ENCODE peak calls at places on chromosome 21, in five cellular contexts. One of them, this sample, is unnamed.

GRCh38 chr21:46093668-46094400 is 4.1 kb upstream of the COL6A2 start:
- DNase-seq in H9: peak; percentile 28
- DNase-seq in mammary epithelial cell: no peak
- DNase-seq in GM23338: no peak
- DNase-seq in astrocyte: no peak
- DNase-seq in this sample: no peak

GRCh38 chr21:27818847-27819246 is 852.0 kb upstream of the ADAMTS5 start:
- DNase-seq in mammary epithelial cell: peak; percentile 43
- DNase-seq in astrocyte: no peak
- DNase-seq in H9: no peak
- DNase-seq in GM23338: no peak
- DNase-seq in this sample: no peak

GRCh38 chr21:40186036-40186435 is 318.8 kb downstream of the PCP4 start:
- DNase-seq in astrocyte: peak; percentile 77
- DNase-seq in H9: no peak
- DNase-seq in GM23338: no peak
- DNase-seq in mammary epithelial cell: no peak
- DNase-seq in this sample: no peak

GRCh38 chr21:41648591-41649031 is 118.2 kb downstream of the RIPK4 start:
- DNase-seq in GM23338: no peak
- DNase-seq in mammary epithelial cell: peak; percentile 91
- DNase-seq in astrocyte: peak; percentile 79
- DNase-seq in H9: no peak
- DNase-seq in this sample: no peak

GRCh38 chr21:41878831-41879189 is 334 bp downstream of the PRDM15 start:
- DNase-seq in GM23338: peak; percentile 89
- DNase-seq in mammary epithelial cell: peak; percentile 71
- DNase-seq in astrocyte: peak; percentile 85
- DNase-seq in H9: peak; percentile 69
- DNase-seq in this sample: no peak

GRCh38 chr21:42105476-42105875 is 34.4 kb downstream of the UMODL1 start:
- DNase-seq in GM23338: no peak
- DNase-seq in astrocyte: no peak
- DNase-seq in H9: no peak
- DNase-seq in mammary epithelial cell: no peak
- DNase-seq in this sample: no peak

GRCh38 chr21:42431196-42431595 is 27.5 kb downstream of the UBASH3A start:
- DNase-seq in mammary epithelial cell: no peak
- DNase-seq in GM23338: no peak
- DNase-seq in H9: no peak
- DNase-seq in astrocyte: no peak
- DNase-seq in this sample: no peak

GRCh38 chr21:18716578-18717138 is 313.1 kb upstream of the TMPRSS15 start:
- DNase-seq in H9: no peak
- DNase-seq in mammary epithelial cell: no peak
- DNase-seq in astrocyte: no peak
- DNase-seq in GM23338: no peak
- DNase-seq in this sample: no peak

GRCh38 chr21:41612674-41613250 is 104.8 kb upstream of the TMPRSS2 start:
- DNase-seq in astrocyte: peak; percentile 98
- DNase-seq in H9: peak; percentile 77
- DNase-seq in mammary epithelial cell: peak; percentile 93
- DNase-seq in GM23338: peak; percentile 78
- DNase-seq in this sample: peak; percentile 90

GRCh38 chr21:46356494-46357334 is 32.8 kb downstream of the PCNT start:
- DNase-seq in astrocyte: no peak
- DNase-seq in mammary epithelial cell: no peak
- DNase-seq in H9: no peak
- DNase-seq in GM23338: no peak
- DNase-seq in this sample: no peak

GRCh38 chr21:39422468-39423241 is 22.9 kb downstream of the LCA5L start:
- DNase-seq in GM23338: peak; percentile 33
- DNase-seq in H9: no peak
- DNase-seq in astrocyte: no peak
- DNase-seq in mammary epithelial cell: no peak
- DNase-seq in this sample: no peak

GRCh38 chr21:27532081-27532480 is 565.2 kb upstream of the ADAMTS5 start:
- DNase-seq in H9: no peak
- DNase-seq in astrocyte: peak; percentile 14
- DNase-seq in GM23338: no peak
- DNase-seq in mammary epithelial cell: no peak
- DNase-seq in this sample: no peak

GRCh38 chr21:31911138-31911907 is 38.5 kb downstream of the HUNK start:
- DNase-seq in mammary epithelial cell: peak; percentile 49
- DNase-seq in H9: no peak
- DNase-seq in astrocyte: peak; percentile 17
- DNase-seq in GM23338: no peak
- DNase-seq in this sample: peak; percentile 21

GRCh38 chr21:31235671-31236450 is 108.2 kb downstream of the TIAM1 start:
- DNase-seq in astrocyte: peak; percentile 59
- DNase-seq in GM23338: no peak
- DNase-seq in H9: no peak
- DNase-seq in mammary epithelial cell: peak; percentile 82
- DNase-seq in this sample: no peak

GRCh38 chr21:42154237-42155044 is 64.5 kb upstream of the ABCG1 start:
- DNase-seq in astrocyte: no peak
- DNase-seq in GM23338: no peak
- DNase-seq in mammary epithelial cell: no peak
- DNase-seq in H9: no peak
- DNase-seq in this sample: no peak

GRCh38 chr21:23936224-23936623 is 1671.1 kb downstream of the MRPL39 start:
- DNase-seq in mammary epithelial cell: no peak
- DNase-seq in astrocyte: peak; percentile 2
- DNase-seq in GM23338: peak; percentile 44
- DNase-seq in H9: no peak
- DNase-seq in this sample: no peak

GRCh38 chr21:41680444-41681335 is 86.2 kb downstream of the RIPK4 start:
- DNase-seq in GM23338: peak; percentile 34
- DNase-seq in astrocyte: no peak
- DNase-seq in mammary epithelial cell: no peak
- DNase-seq in H9: no peak
- DNase-seq in this sample: no peak

GRCh38 chr21:26843912-26844257 is 1.3 kb downstream of the ADAMTS1 start:
- DNase-seq in H9: no peak
- DNase-seq in astrocyte: peak; percentile 85
- DNase-seq in GM23338: peak; percentile 30
- DNase-seq in mammary epithelial cell: peak; percentile 45
- DNase-seq in this sample: no peak

GRCh38 chr21:46023126-46023985 is 41.8 kb downstream of the COL6A1 start:
- DNase-seq in GM23338: no peak
- DNase-seq in mammary epithelial cell: no peak
- DNase-seq in astrocyte: no peak
- DNase-seq in H9: no peak
- DNase-seq in this sample: no peak

GRCh38 chr21:46122241-46122671 is 24.3 kb downstream of the COL6A2 start:
- DNase-seq in GM23338: no peak
- DNase-seq in H9: no peak
- DNase-seq in astrocyte: peak; percentile 92
- DNase-seq in mammary epithelial cell: peak; percentile 46
- DNase-seq in this sample: no peak

GRCh38 chr21:42660118-42660470 is 6.7 kb downstream of the PDE9A start:
- DNase-seq in H9: no peak
- DNase-seq in astrocyte: no peak
- DNase-seq in GM23338: no peak
- DNase-seq in mammary epithelial cell: no peak
- DNase-seq in this sample: no peak

GRCh38 chr21:37045139-37045538 is 27.7 kb downstream of the PIGP start:
- DNase-seq in H9: no peak
- DNase-seq in astrocyte: no peak
- DNase-seq in mammary epithelial cell: no peak
- DNase-seq in GM23338: no peak
- DNase-seq in this sample: no peak

GRCh38 chr21:30207252-30207579 is 8.7 kb downstream of the CLDN8 start:
- DNase-seq in H9: no peak
- DNase-seq in GM23338: no peak
- DNase-seq in astrocyte: no peak
- DNase-seq in mammary epithelial cell: no peak
- DNase-seq in this sample: no peak

GRCh38 chr21:32371913-32372314 is 20.9 kb downstream of the URB1 start:
- DNase-seq in mammary epithelial cell: peak; percentile 73
- DNase-seq in astrocyte: peak; percentile 57
- DNase-seq in GM23338: no peak
- DNase-seq in H9: no peak
- DNase-seq in this sample: no peak

GRCh38 chr21:17611414-17612022 is 1.2 kb downstream of the BTG3 start:
- DNase-seq in GM23338: peak; percentile 80
- DNase-seq in astrocyte: peak; percentile 91
- DNase-seq in mammary epithelial cell: peak; percentile 89
- DNase-seq in H9: peak; percentile 70
- DNase-seq in this sample: no peak
- H3K79me2 ChIP-seq in GM23338: peaks cover 53% of the 10 kb centered on the region
- H3K79me2 ChIP-seq in astrocyte: peaks cover 58% of the 10 kb centered on the region
- H3K79me2 ChIP-seq in mammary epithelial cell: peaks cover 61% of the 10 kb centered on the region
- H3K79me2 ChIP-seq in H9: peaks cover 13% of the 10 kb centered on the region
- H3K79me2 ChIP-seq in this sample: peaks cover 53% of the 10 kb centered on the region

DNA sequence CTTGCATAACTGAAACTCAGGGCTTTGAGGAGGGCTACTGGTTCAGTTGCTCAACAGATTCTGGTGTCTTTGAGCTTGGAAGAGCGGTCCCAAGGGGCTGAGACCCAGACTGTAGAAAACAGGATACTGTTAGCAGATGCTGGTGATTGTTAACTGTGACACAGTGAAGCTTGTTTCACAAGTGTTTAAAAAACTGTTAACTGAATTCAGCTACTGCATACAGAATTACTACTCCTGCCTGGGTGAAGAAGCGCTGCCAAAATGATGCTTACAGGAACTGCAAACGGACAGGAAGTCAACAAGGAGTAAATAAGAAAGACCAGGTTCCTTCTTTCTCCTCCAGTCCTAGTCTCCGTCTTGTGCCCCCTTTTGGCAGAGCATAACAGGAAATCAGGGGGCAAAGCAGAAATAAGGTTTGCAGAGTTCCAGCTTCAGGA is 195.3 kb upstream of the USP25 start:
- DNase-seq in astrocyte: no peak
- DNase-seq in mammary epithelial cell: no peak
- DNase-seq in GM23338: peak; percentile 13
- DNase-seq in H9: no peak
- DNase-seq in this sample: no peak
- H2AFZ ChIP-seq in astrocyte: no peak overlapping the region
- H2AFZ ChIP-seq in mammary epithelial cell: no peak overlapping the region
- H2AFZ ChIP-seq in GM23338: peak overlapping the region; percentile 88
- H2AFZ ChIP-seq in H9: peak overlapping the region; percentile 48
- H2AFZ ChIP-seq in this sample: no peak overlapping the region

DNA sequence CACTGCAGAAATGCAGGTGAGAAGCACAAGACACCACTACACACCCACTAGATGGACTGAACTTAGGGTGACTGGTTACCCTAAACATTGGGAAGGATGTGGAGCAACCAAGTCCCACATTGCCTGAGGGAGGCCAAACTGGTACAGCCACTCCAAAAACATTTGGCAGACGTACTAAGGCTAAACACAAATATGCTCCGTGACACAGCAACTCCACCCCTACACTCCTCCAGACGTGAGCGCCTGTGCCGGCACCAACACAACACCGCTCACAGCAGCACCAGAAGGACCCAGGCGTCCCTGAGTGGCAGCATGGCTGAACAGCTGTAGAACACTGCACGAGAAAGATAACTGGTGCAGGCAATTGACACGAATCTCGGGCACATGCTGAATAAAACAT is 14.7 kb downstream of the PTTG1IP start:
- DNase-seq in astrocyte: no peak
- DNase-seq in H9: no peak
- DNase-seq in GM23338: no peak
- DNase-seq in mammary epithelial cell: peak; percentile 63
- DNase-seq in this sample: no peak
- H3K79me2 ChIP-seq in astrocyte: peaks cover 98% of the 10 kb centered on the region
- H3K79me2 ChIP-seq in H9: peaks cover 13% of the 10 kb centered on the region
- H3K79me2 ChIP-seq in GM23338: peaks cover 74% of the 10 kb centered on the region
- H3K79me2 ChIP-seq in mammary epithelial cell: peaks cover 94% of the 10 kb centered on the region
- H3K79me2 ChIP-seq in this sample: peaks cover 58% of the 10 kb centered on the region

GRCh38 chr21:34519013-34519412 is 7.0 kb upstream of the KCNE1 start:
- DNase-seq in GM23338: no peak
- DNase-seq in H9: no peak
- DNase-seq in astrocyte: no peak
- DNase-seq in mammary epithelial cell: no peak
- DNase-seq in this sample: no peak
- H2AFZ ChIP-seq in GM23338: no peak overlapping the region
- H2AFZ ChIP-seq in H9: no peak overlapping the region
- H2AFZ ChIP-seq in astrocyte: no peak overlapping the region
- H2AFZ ChIP-seq in mammary epithelial cell: no peak overlapping the region
- H2AFZ ChIP-seq in this sample: no peak overlapping the region

GRCh38 chr21:43881283-43881682 is 16.3 kb downstream of the AGPAT3 start:
- DNase-seq in GM23338: no peak
- DNase-seq in astrocyte: no peak
- DNase-seq in mammary epithelial cell: no peak
- DNase-seq in H9: no peak
- DNase-seq in this sample: no peak

GRCh38 chr21:43877936-43878575 is 13.0 kb downstream of the AGPAT3 start:
- DNase-seq in H9: no peak
- DNase-seq in astrocyte: no peak
- DNase-seq in mammary epithelial cell: no peak
- DNase-seq in GM23338: no peak
- DNase-seq in this sample: no peak

GRCh38 chr21:43879348-43880110 is 14.5 kb downstream of the AGPAT3 start:
- DNase-seq in astrocyte: no peak
- DNase-seq in mammary epithelial cell: no peak
- DNase-seq in GM23338: no peak
- DNase-seq in H9: no peak
- DNase-seq in this sample: no peak

GRCh38 chr21:43881918-43882317 is 16.9 kb downstream of the AGPAT3 start:
- DNase-seq in GM23338: no peak
- DNase-seq in H9: no peak
- DNase-seq in astrocyte: no peak
- DNase-seq in mammary epithelial cell: no peak
- DNase-seq in this sample: no peak

GRCh38 chr21:43880111-43880985 is 15.3 kb downstream of the AGPAT3 start:
- DNase-seq in astrocyte: peak; percentile 26
- DNase-seq in mammary epithelial cell: peak; percentile 42
- DNase-seq in GM23338: peak; percentile 23
- DNase-seq in H9: no peak
- DNase-seq in this sample: no peak
- H3K79me2 ChIP-seq in astrocyte: peaks cover 45% of the 10 kb centered on the region
- H3K79me2 ChIP-seq in mammary epithelial cell: peaks cover 5% of the 10 kb centered on the region
- H3K79me2 ChIP-seq in GM23338: no peaks in the 10 kb centered on the region
- H3K79me2 ChIP-seq in H9: no peaks in the 10 kb centered on the region
- H3K79me2 ChIP-seq in this sample: peaks cover 35% of the 10 kb centered on the region

GRCh38 chr21:38240121-38240520 is 16.7 kb upstream of the KCNJ15 start:
- DNase-seq in H9: no peak
- DNase-seq in mammary epithelial cell: no peak
- DNase-seq in astrocyte: no peak
- DNase-seq in GM23338: no peak
- DNase-seq in this sample: no peak

GRCh38 chr21:38244407-38244787 is 12.4 kb upstream of the KCNJ15 start:
- DNase-seq in H9: no peak
- DNase-seq in mammary epithelial cell: no peak
- DNase-seq in GM23338: no peak
- DNase-seq in astrocyte: no peak
- DNase-seq in this sample: no peak

GRCh38 chr21:38243732-38244406 is 12.9 kb upstream of the KCNJ15 start:
- DNase-seq in astrocyte: no peak
- DNase-seq in GM23338: no peak
- DNase-seq in mammary epithelial cell: no peak
- DNase-seq in H9: no peak
- DNase-seq in this sample: no peak

GRCh38 chr21:38242036-38242435 is 14.8 kb upstream of the KCNJ15 start:
- DNase-seq in GM23338: no peak
- DNase-seq in H9: no peak
- DNase-seq in mammary epithelial cell: no peak
- DNase-seq in astrocyte: no peak
- DNase-seq in this sample: no peak

GRCh38 chr21:38241029-38241740 is 15.6 kb upstream of the KCNJ15 start:
- DNase-seq in astrocyte: peak; percentile 78
- DNase-seq in GM23338: no peak
- DNase-seq in H9: no peak
- DNase-seq in mammary epithelial cell: no peak
- DNase-seq in this sample: no peak
- H2AFZ ChIP-seq in astrocyte: peak overlapping the region; percentile 12
- H2AFZ ChIP-seq in GM23338: no peak overlapping the region
- H2AFZ ChIP-seq in H9: no peak overlapping the region
- H2AFZ ChIP-seq in mammary epithelial cell: peak overlapping the region; percentile 37
- H2AFZ ChIP-seq in this sample: no peak overlapping the region

This sample was measured in keratinocyte.